ENCODE peak calls at places on chromosome 1, in six cellular contexts. M is fibroblast of lung, L is keratinocyte, U is mammary epithelial cell, X is BJ, S is cardiac fibroblast. I is an unnamed sample.

GRCh38 chr1:59218521-59219236 is 78.2 kb upstream of the FGGY start:
- DNase-seq in M (peak), X (no peak), L (no peak), S (no peak), U (no peak), I (no peak)

GRCh38 chr1:87869563-87869962 is 540.9 kb downstream of the LMO4 start:
- DNase-seq in M (peak), U (peak), X (peak), L (no peak), S (peak), I (peak)

GRCh38 chr1:231666220-231666956 is 39.8 kb downstream of the DISC1 start:
- DNase-seq in U (no peak), S (no peak), L (no peak), X (no peak), M (no peak), I (no peak)

GRCh38 chr1:30778156-30778978 is 20.8 kb upstream of the LAPTM5 start:
- DNase-seq in L (peak), S (peak), X (no peak), U (peak), M (peak), I (peak)

GRCh38 chr1:1876335-1876935 is 14.5 kb downstream of the GNB1 start:
- DNase-seq in U (no peak), S (peak), L (no peak), M (no peak), X (no peak), I (no peak)

GRCh38 chr1:8239306-8240023 is 78.4 kb upstream of the SLC45A1 start:
- DNase-seq in S (no peak), X (no peak), L (no peak), U (no peak), M (peak), I (no peak)

GRCh38 chr1:56416385-56416972 is 162.9 kb downstream of the PLPP3 start:
- DNase-seq in U (no peak), X (no peak), S (peak), M (no peak), L (no peak), I (no peak)

GRCh38 chr1:17068789-17069188 is 15.0 kb upstream of the SDHB start:
- DNase-seq in U (no peak), M (no peak), L (no peak), X (no peak), S (no peak), I (no peak)

GRCh38 chr1:44714944-44715571 is 15.9 kb downstream of the RNU5D-1 start:
- DNase-seq in M (peak), X (no peak), S (peak), U (peak), L (no peak), I (no peak)

GRCh38 chr1:207838156-207839082 is 72.5 kb downstream of the CD34 start:
- DNase-seq in X (no peak), L (no peak), U (no peak), S (no peak), M (no peak), I (no peak)

GRCh38 chr1:60277269-60277668 is 203.7 kb upstream of the C1orf87 start:
- DNase-seq in L (no peak), S (no peak), M (no peak), X (no peak), U (no peak), I (no peak)

GRCh38 chr1:54310439-54311328 is 95.5 kb downstream of the SSBP3 start:
- DNase-seq in X (no peak), L (no peak), S (peak), M (peak), U (peak), I (no peak)

GRCh38 chr1:233105225-233105624 is 154.8 kb downstream of the NTPCR start:
- DNase-seq in L (no peak), U (no peak), M (peak), X (peak), S (peak), I (peak)
- TF ChIP-seq CTCF in L (no peak), U (no peak), M (no peak), X (no peak), S (no peak), I (no peak)

DNA sequence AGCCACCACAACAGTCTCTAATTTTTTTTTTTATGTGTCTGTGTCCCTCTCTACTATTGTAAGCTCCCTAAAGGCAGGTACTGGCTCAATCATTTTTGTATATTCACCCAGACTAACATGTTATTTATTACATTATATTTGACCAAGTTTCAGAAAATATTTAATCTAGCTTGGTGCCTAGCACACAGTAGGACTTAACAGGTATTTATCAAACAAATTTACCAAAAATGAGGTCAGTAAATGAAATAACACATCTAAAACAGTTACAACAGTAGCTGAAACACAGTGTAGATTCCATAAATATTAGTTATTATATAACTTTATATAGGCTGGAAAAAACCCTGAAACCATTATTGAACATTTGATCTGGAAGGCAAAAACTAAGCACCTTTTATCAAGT is 2.7 kb downstream of the NRDC start:
- DNase-seq in L (no peak), U (no peak), M (no peak), S (no peak), X (no peak), I (no peak)
- H3K4me3 ChIP-seq in L (peak), U (no peak), M (no peak), S (no peak), X (no peak), I (no peak)

DNA sequence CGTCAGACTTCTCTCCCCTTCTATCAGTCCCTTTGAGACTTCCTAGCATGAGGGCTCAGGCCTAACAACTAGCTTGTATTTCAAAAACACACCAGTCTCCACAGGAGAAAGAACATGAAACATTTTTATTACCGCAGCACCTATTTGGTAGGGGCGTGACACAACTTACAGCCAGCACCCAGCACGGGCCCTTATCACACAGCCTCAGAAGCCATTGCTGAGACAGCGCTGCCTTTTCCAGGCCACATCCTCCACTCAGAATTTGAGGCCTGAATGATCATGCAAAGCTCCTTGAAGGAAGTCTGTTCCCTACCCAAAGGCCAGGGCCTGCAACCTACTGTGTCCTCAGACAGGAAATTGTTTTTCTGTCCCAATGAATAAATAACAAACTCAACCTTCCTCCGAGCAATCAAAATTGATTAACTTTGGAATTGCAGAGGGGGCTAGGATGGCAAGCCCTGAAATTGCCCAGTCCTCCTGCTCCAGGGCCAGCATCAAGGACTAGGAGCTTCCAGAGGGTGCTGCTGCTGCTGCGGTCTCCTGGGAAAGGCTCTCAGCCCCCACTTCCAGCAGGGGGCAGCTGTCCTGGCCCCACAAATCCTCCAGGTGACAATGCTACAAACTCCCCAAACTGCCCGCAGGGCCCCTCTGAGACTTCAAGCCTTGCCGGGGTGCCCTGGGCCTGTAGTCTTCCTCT is 94.3 kb upstream of the GALNT2 start:
- DNase-seq in X (no peak), U (no peak), S (no peak), M (no peak), L (no peak), I (no peak)
- TF ChIP-seq CTCF in X (peak), U (peak), S (peak), M (no peak), L (peak), I (peak)

DNA sequence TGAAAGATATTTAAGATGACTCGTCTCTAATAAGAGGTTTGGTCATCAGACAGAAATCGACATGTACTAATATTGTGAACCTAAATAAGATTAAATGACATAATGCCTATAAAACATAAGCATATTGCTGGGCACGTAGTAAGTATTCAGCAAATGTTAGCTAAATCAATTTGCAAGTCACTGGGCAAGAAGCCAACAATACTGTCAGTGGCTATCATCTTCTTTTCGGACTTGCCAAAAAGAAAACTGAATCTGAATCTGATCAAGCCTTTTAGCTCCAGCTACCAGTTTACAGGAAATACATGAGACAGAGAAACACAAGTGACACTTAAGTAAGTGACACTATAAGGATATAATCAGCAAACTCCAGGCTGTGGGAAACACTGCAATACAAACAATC is 46.0 kb downstream of the RPL5 start:
- DNase-seq in X (no peak), L (no peak), U (no peak), M (peak), S (peak), I (no peak)
- H3K4me3 ChIP-seq in X (no peak), L (no peak), U (no peak), M (no peak), S (no peak), I (no peak)

GRCh38 chr1:245961137-245961540 is 545.9 kb downstream of the SMYD3 start:
- DNase-seq in S (peak), L (no peak), U (no peak), X (no peak), M (peak), I (no peak)

GRCh38 chr1:245957446-245957845 is 549.6 kb downstream of the SMYD3 start:
- DNase-seq in L (no peak), M (no peak), U (no peak), X (no peak), S (no peak), I (no peak)

GRCh38 chr1:245963649-245964048 is 543.4 kb downstream of the SMYD3 start:
- DNase-seq in U (no peak), M (no peak), L (no peak), S (no peak), X (no peak), I (no peak)

GRCh38 chr1:245962453-245962852 is 544.6 kb downstream of the SMYD3 start:
- DNase-seq in M (no peak), X (no peak), U (no peak), S (no peak), L (no peak), I (no peak)

DNA sequence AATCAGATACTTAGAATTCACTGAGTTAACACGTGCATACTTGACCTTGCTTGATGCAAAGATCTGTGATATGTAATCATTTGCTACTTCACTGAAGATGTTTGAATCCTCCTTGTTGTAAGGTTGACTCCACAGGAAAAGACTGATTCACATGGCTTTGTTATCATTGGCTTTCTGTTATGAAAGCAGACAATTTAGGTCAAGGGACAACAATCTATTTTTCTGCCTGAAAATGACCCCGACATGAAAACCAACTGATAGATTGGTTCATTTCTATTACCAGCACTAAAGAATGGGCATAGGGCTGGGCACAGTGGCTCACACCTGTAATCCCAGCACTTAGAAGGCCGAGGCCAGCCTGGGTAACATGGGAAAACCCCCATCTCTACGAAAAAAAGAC is 546.9 kb downstream of the SMYD3 start:
- DNase-seq in U (no peak), L (no peak), S (no peak), X (no peak), M (no peak), I (no peak)
- TF ChIP-seq CTCF in U (no peak), L (no peak), S (no peak), X (no peak), M (no peak), I (no peak)

GRCh38 chr1:28247603-28248272 is 11.6 kb upstream of the SESN2 start:
- DNase-seq in S (no peak), L (no peak), X (no peak), M (no peak), U (no peak), I (no peak)
- H3K4me3 ChIP-seq in S (peak), L (peak), X (peak), M (peak), U (no peak), I (peak)